ENCODE peak calls at places on chromosome 17, in four cellular contexts. One of them, this sample, is unnamed.

GRCh38 chr17:6912110-6913051 is 80.9 kb upstream of the TEKT1 start:
- DNase-seq in GM12865: no peak
- DNase-seq in fibroblast of lung: no peak
- DNase-seq in progenitor cell of endocrine pancreas: no peak
- DNase-seq in this sample: no peak

GRCh38 chr17:62753562-62753961 is 54.6 kb downstream of the MARCHF10 start:
- DNase-seq in GM12865: no peak
- DNase-seq in fibroblast of lung: no peak
- DNase-seq in progenitor cell of endocrine pancreas: no peak
- DNase-seq in this sample: no peak

GRCh38 chr17:40560592-40561293 is 4.5 kb downstream of the CCR7 start:
- DNase-seq in progenitor cell of endocrine pancreas: peak; percentile 3
- DNase-seq in GM12865: peak; percentile 97
- DNase-seq in fibroblast of lung: peak; percentile 76
- DNase-seq in this sample: no peak

GRCh38 chr17:8956521-8956920 is 9.0 kb downstream of the PIK3R5 start:
- DNase-seq in fibroblast of lung: no peak
- DNase-seq in GM12865: peak; percentile 93
- DNase-seq in progenitor cell of endocrine pancreas: no peak
- DNase-seq in this sample: no peak

GRCh38 chr17:76243826-76244679 is 3.8 kb upstream of the RNF157 start:
- DNase-seq in progenitor cell of endocrine pancreas: no peak
- DNase-seq in GM12865: no peak
- DNase-seq in fibroblast of lung: no peak
- DNase-seq in this sample: no peak

GRCh38 chr17:49590874-49591273 is 15.2 kb downstream of the NXPH3 start:
- DNase-seq in GM12865: no peak
- DNase-seq in progenitor cell of endocrine pancreas: no peak
- DNase-seq in fibroblast of lung: no peak
- DNase-seq in this sample: no peak

GRCh38 chr17:73266796-73267195 is 5.1 kb upstream of the CPSF4L start:
- DNase-seq in progenitor cell of endocrine pancreas: no peak
- DNase-seq in fibroblast of lung: no peak
- DNase-seq in GM12865: no peak
- DNase-seq in this sample: no peak

GRCh38 chr17:60167095-60167741 is 17.4 kb downstream of the CA4 start:
- DNase-seq in GM12865: no peak
- DNase-seq in fibroblast of lung: no peak
- DNase-seq in progenitor cell of endocrine pancreas: no peak
- DNase-seq in this sample: no peak

GRCh38 chr17:39484178-39484577 is 22.9 kb downstream of the CDK12 start:
- DNase-seq in progenitor cell of endocrine pancreas: no peak
- DNase-seq in GM12865: peak; percentile 70
- DNase-seq in fibroblast of lung: no peak
- DNase-seq in this sample: no peak

GRCh38 chr17:57138030-57138911 is 53.2 kb downstream of the AKAP1 start:
- DNase-seq in progenitor cell of endocrine pancreas: no peak
- DNase-seq in GM12865: no peak
- DNase-seq in fibroblast of lung: no peak
- DNase-seq in this sample: no peak

GRCh38 chr17:30372755-30373154 is 6.0 kb upstream of the CPD start:
- DNase-seq in progenitor cell of endocrine pancreas: no peak
- DNase-seq in fibroblast of lung: no peak
- DNase-seq in GM12865: no peak
- DNase-seq in this sample: no peak

GRCh38 chr17:49001671-49002070 is 4.5 kb downstream of the IGF2BP1 start:
- DNase-seq in fibroblast of lung: no peak
- DNase-seq in GM12865: no peak
- DNase-seq in progenitor cell of endocrine pancreas: no peak
- DNase-seq in this sample: no peak